ENCODE peak calls at places on chromosomes 5 and 9, in eight cellular contexts. M, P, H, D, Y, J, Q and B are unnamed samples.

GRCh38 chr5:44387911-44388310 is 1.3 kb downstream of the FGF10 start:
- DNase-seq in Q (no peak), M (no peak), H (no peak), Y (no peak), J (no peak), D (no peak), P (no peak), B (no peak)

GRCh38 chr5:180367991-180368390 is 14.9 kb upstream of the GFPT2 start:
- DNase-seq in Y (no peak), Q (no peak), D (no peak), J (no peak), H (no peak), M (no peak), P (no peak), B (no peak)

GRCh38 chr5:39013938-39014337 is 60.3 kb downstream of the RICTOR start:
- DNase-seq in Y (no peak), M (no peak), J (no peak), D (no peak), Q (no peak), P (no peak), H (no peak), B (no peak)

GRCh38 chr9:34457266-34458012 is 931 bp downstream of the FAM219A start:
- DNase-seq in J (peak; percentile 31), P (peak; percentile 34), M (peak; percentile 87), Q (peak; percentile 86), D (peak; percentile 30), H (no peak), Y (no peak), B (no peak)

GRCh38 chr5:5014836-5015235 is 125.3 kb upstream of the ADAMTS16 start:
- DNase-seq in Q (peak; percentile 46), M (no peak), H (no peak), Y (no peak), D (no peak), P (no peak), J (no peak), B (no peak)

GRCh38 chr9:117074782-117075510 is 339.9 kb downstream of the ASTN2 start:
- DNase-seq in H (no peak), P (no peak), D (no peak), J (no peak), M (no peak), Y (no peak), Q (no peak), B (no peak)

GRCh38 chr5:172586118-172587060 is 54.7 kb upstream of the NEURL1B start:
- DNase-seq in H (no peak), Y (no peak), M (peak; percentile 59), P (no peak), D (no peak), Q (no peak), J (no peak), B (no peak)

GRCh38 chr5:81003987-81004386 is 43.8 kb downstream of the RASGRF2 start:
- DNase-seq in D (no peak), Q (no peak), J (no peak), P (no peak), H (no peak), Y (no peak), M (no peak), B (no peak)

GRCh38 chr9:7103382-7104170 is 345.8 kb downstream of the KDM4C start:
- DNase-seq in M (no peak), J (no peak), D (no peak), P (no peak), H (no peak), Q (no peak), Y (no peak), B (no peak)

GRCh38 chr5:178991190-178992145 is 3.7 kb downstream of the GRM6 start:
- DNase-seq in H (no peak), Q (no peak), P (no peak), Y (no peak), M (no peak), J (no peak), D (no peak), B (no peak)

GRCh38 chr5:116953251-116953934 is 378.8 kb upstream of the SEMA6A start:
- DNase-seq in J (no peak), D (no peak), P (no peak), Y (no peak), M (no peak), H (no peak), Q (no peak), B (no peak)

GRCh38 chr5:66826696-66827095 is 230.5 kb downstream of the MAST4 start:
- DNase-seq in D (no peak), H (no peak), M (no peak), J (no peak), P (no peak), Q (no peak), Y (no peak), B (no peak)

GRCh38 chr5:181099453-181100086 is 31.4 kb downstream of the OR2V1 start:
- DNase-seq in P (no peak), Y (no peak), D (no peak), M (no peak), H (no peak), Q (no peak), J (no peak), B (no peak)

GRCh38 chr5:56155085-56155484 is 78.0 kb downstream of the ANKRD55 start:
- DNase-seq in P (peak; percentile 30), M (no peak), Q (no peak), D (no peak), J (no peak), H (peak; percentile 53), Y (no peak), B (no peak)

GRCh38 chr5:169637856-169638190 is 748 bp downstream of the DOCK2 start:
- DNase-seq in H (peak; percentile 79), P (peak; percentile 91), Q (peak; percentile 28), M (no peak), J (peak; percentile 44), Y (peak; percentile 58), D (no peak), B (no peak)